ENCODE peak calls at places on chromosomes 5 and 9, in eight cellular contexts. E is Calu3, H is HepG2, F is colonic mucosa, N is neural crest cell, M is omental fat pad, K is activated B cell treated with CpG ODN at 0.5 μM for 24 hours, R is body of pancreas. D is an unnamed sample.

GRCh38 chr9:26331223-26331622 is 561.4 kb downstream of the CAAP1 start:
- DNase-seq in N (no peak), F (no peak), H (no peak), R (no peak), E (no peak), K (no peak), M (no peak), D (no peak)

GRCh38 chr5:160479926-160480325 is 58.3 kb downstream of the PTTG1 start:
- DNase-seq in K (no peak), M (no peak), F (no peak), H (no peak), E (no peak), N (no peak), R (no peak), D (no peak)

GRCh38 chr5:150407097-150407720 is 5.5 kb downstream of the CD74 start:
- DNase-seq in E (no peak), H (no peak), N (no peak), M (no peak), K (no peak), F (no peak), R (no peak), D (no peak)

GRCh38 chr9:18896004-18896403 is 137.0 kb downstream of the SAXO1 start:
- DNase-seq in K (no peak), F (no peak), H (no peak), E (no peak), M (no peak), N (no peak), R (no peak), D (no peak)

GRCh38 chr5:84688566-84688965 is 303.9 kb upstream of the EDIL3 start:
- DNase-seq in K (no peak), R (no peak), N (no peak), H (no peak), E (no peak), F (no peak), M (no peak), D (no peak)

GRCh38 chr9:137441289-137441934 is at the start of gene ENTPD8:
- DNase-seq in N (no peak), F (peak), K (no peak), E (peak), M (no peak), H (peak), R (peak), D (no peak)

GRCh38 chr9:69555802-69556201 is 116.4 kb downstream of the APBA1 start:
- DNase-seq in M (no peak), R (no peak), E (no peak), H (no peak), F (no peak), K (no peak), N (no peak), D (no peak)

GRCh38 chr9:107105784-107106183 is 177.3 kb upstream of the RAD23B start:
- DNase-seq in F (no peak), K (no peak), R (no peak), H (no peak), E (no peak), M (no peak), N (no peak), D (no peak)

GRCh38 chr5:123367739-123368138 is 55.5 kb downstream of the CEP120 start:
- DNase-seq in F (no peak), K (no peak), N (no peak), H (no peak), M (no peak), R (no peak), E (no peak), D (no peak)

GRCh38 chr5:93581738-93582414 is 857 bp upstream of the NR2F1-AS1 start:
- DNase-seq in H (peak), K (no peak), E (peak), N (no peak), R (no peak), F (no peak), M (no peak), D (no peak)

GRCh38 chr9:88949425-88949824 is 41.8 kb upstream of the S1PR3 start:
- DNase-seq in N (no peak), M (no peak), R (peak), E (no peak), F (no peak), K (no peak), H (no peak), D (no peak)

GRCh38 chr9:100714372-100715099 is 136.7 kb downstream of the CAVIN4 start:
- DNase-seq in R (peak), E (peak), M (peak), K (no peak), H (peak), N (peak), F (peak), D (no peak)

GRCh38 chr9:105063665-105064247 is 135.8 kb upstream of the ABCA1 start:
- DNase-seq in H (peak), K (no peak), E (no peak), R (peak), N (no peak), M (no peak), F (peak), D (no peak)

GRCh38 chr5:141149812-141150211 is at the start of gene PCDHB6:
- DNase-seq in F (no peak), E (no peak), K (no peak), H (peak), M (no peak), R (no peak), N (no peak), D (no peak)

GRCh38 chr9:77392328-77392727 is 215.0 kb downstream of the VPS13A start:
- DNase-seq in R (no peak), N (no peak), E (no peak), K (no peak), M (no peak), F (no peak), H (no peak), D (no peak)

GRCh38 chr9:94210616-94211603 is 48.2 kb upstream of the ZNF169 start:
- DNase-seq in R (no peak), M (no peak), H (no peak), N (no peak), K (no peak), E (no peak), F (no peak), D (no peak)

GRCh38 chr5:176731506-176732192 is 78.7 kb upstream of the UNC5A start:
- DNase-seq in E (no peak), N (no peak), M (no peak), F (no peak), K (no peak), R (no peak), H (no peak), D (no peak)

GRCh38 chr5:157994271-157994691 is 135.3 kb upstream of the CLINT1 start:
- DNase-seq in H (no peak), N (no peak), E (peak), R (no peak), F (no peak), K (no peak), M (no peak), D (no peak)

GRCh38 chr9:114844766-114845165 is 38.9 kb upstream of the TNFSF15 start:
- DNase-seq in N (no peak), H (no peak), K (no peak), E (no peak), F (no peak), R (no peak), M (no peak), D (no peak)

GRCh38 chr5:170248635-170249227 is 15.9 kb downstream of the C5orf58 start:
- DNase-seq in F (no peak), H (no peak), N (no peak), R (no peak), K (no peak), M (no peak), E (no peak), D (no peak)

GRCh38 chr9:98866435-98867108 is 59.1 kb downstream of the GALNT12 start:
- DNase-seq in K (no peak), R (peak), H (no peak), F (no peak), E (no peak), N (no peak), M (no peak), D (no peak)

GRCh38 chr5:1105350-1106265 is 6.3 kb downstream of the SLC12A7 start:
- DNase-seq in H (peak), N (no peak), F (peak), E (peak), K (no peak), R (peak), M (no peak), D (peak)

GRCh38 chr5:56501949-56502557 is 268.9 kb upstream of the ANKRD55 start:
- DNase-seq in R (no peak), K (no peak), F (no peak), M (no peak), E (peak), H (no peak), N (no peak), D (no peak)

GRCh38 chr9:35102465-35102768 is 514 bp downstream of the STOML2 start:
- DNase-seq in K (no peak), R (no peak), N (no peak), E (no peak), H (no peak), M (no peak), F (no peak), D (no peak)

GRCh38 chr9:78807286-78807685 is 510.4 kb downstream of the PSAT1 start:
- DNase-seq in R (no peak), E (no peak), K (no peak), N (no peak), M (no peak), H (no peak), F (no peak), D (no peak)

GRCh38 chr5:42759456-42759855 is 2.8 kb downstream of the CCDC152 start:
- DNase-seq in M (no peak), N (no peak), K (no peak), H (no peak), R (no peak), F (no peak), E (no peak), D (no peak)

GRCh38 chr9:113664176-113664875 is 200.8 kb downstream of the RGS3 start:
- DNase-seq in H (no peak), M (no peak), E (no peak), R (no peak), K (no peak), F (no peak), N (no peak), D (no peak)

GRCh38 chr5:112691758-112692157 is 45.9 kb upstream of the APC start:
- DNase-seq in H (peak), E (peak), N (no peak), M (no peak), R (peak), F (peak), K (no peak), D (no peak)

GRCh38 chr9:33817327-33818166 is 587 bp downstream of the UBE2R2 start:
- DNase-seq in F (peak), H (peak), R (peak), E (peak), M (no peak), K (peak), N (peak), D (peak)

GRCh38 chr9:35910613-35911488 is 1.6 kb downstream of the SPAAR start:
- DNase-seq in M (no peak), N (no peak), R (peak), K (no peak), F (peak), H (peak), E (peak), D (no peak)

GRCh38 chr9:16422114-16422513 is 448.4 kb downstream of the BNC2 start:
- DNase-seq in F (no peak), M (no peak), H (no peak), R (no peak), N (no peak), E (no peak), K (no peak), D (no peak)

GRCh38 chr5:31106259-31106658 is 87.2 kb upstream of the CDH6 start:
- DNase-seq in K (no peak), E (no peak), R (no peak), H (no peak), F (no peak), M (no peak), N (no peak), D (no peak)

GRCh38 chr9:34413229-34413852 is 36.6 kb upstream of the MYORG start:
- DNase-seq in E (no peak), K (no peak), N (peak), R (no peak), F (peak), H (peak), M (no peak), D (no peak)

GRCh38 chr5:158594595-158595242 is 505.0 kb downstream of the EBF1 start:
- DNase-seq in R (no peak), E (no peak), F (no peak), K (no peak), H (no peak), N (no peak), M (no peak), D (no peak)

GRCh38 chr5:119328753-119329602 is 26.8 kb upstream of the TNFAIP8 start:
- DNase-seq in N (no peak), M (no peak), H (no peak), R (no peak), E (no peak), F (no peak), K (no peak), D (peak)

GRCh38 chr5:139695183-139695573 is 47.0 kb downstream of the CXXC5 start:
- DNase-seq in N (no peak), K (no peak), M (no peak), F (no peak), E (no peak), H (no peak), R (no peak), D (no peak)
- TF ChIP-seq CTCF in N (no peak), K (no peak), M (no peak), F (no peak), E (no peak), H (no peak), R (no peak), D (no peak)

GRCh38 chr9:121735065-121735791 is 83.8 kb downstream of the DAB2IP start:
- DNase-seq in N (no peak), H (peak), F (peak), M (no peak), K (no peak), E (peak), R (no peak), D (peak)

GRCh38 chr9:121736964-121737462 is 85.6 kb downstream of the DAB2IP start:
- DNase-seq in H (peak), E (peak), F (peak), M (no peak), R (peak), N (no peak), K (no peak), D (no peak)

GRCh38 chr9:121734465-121734864 is 83.0 kb downstream of the DAB2IP start:
- DNase-seq in K (no peak), M (no peak), H (no peak), F (no peak), R (no peak), E (no peak), N (no peak), D (no peak)

GRCh38 chr9:121736147-121736721 is 84.8 kb downstream of the DAB2IP start:
- DNase-seq in H (no peak), E (peak), F (peak), R (peak), K (no peak), N (peak), M (peak), D (no peak)

GRCh38 chr9:121735792-121736130 is 84.3 kb downstream of the DAB2IP start:
- DNase-seq in K (no peak), N (no peak), R (no peak), M (no peak), F (no peak), E (no peak), H (no peak), D (no peak)
- TF ChIP-seq CTCF in K (no peak), N (no peak), R (no peak), M (no peak), F (no peak), E (no peak), H (no peak), D (no peak)

GRCh38 chr9:1712861-1713260 is 302.3 kb upstream of the SMARCA2 start:
- DNase-seq in E (no peak), K (no peak), H (no peak), R (no peak), M (no peak), F (no peak), N (no peak), D (no peak)

GRCh38 chr9:1707291-1707690 is 307.9 kb upstream of the SMARCA2 start:
- DNase-seq in H (no peak), E (no peak), N (no peak), F (no peak), K (no peak), R (no peak), M (no peak), D (no peak)

GRCh38 chr9:1708215-1708614 is 306.9 kb upstream of the SMARCA2 start:
- DNase-seq in M (no peak), H (no peak), E (no peak), N (no peak), F (no peak), K (no peak), R (no peak), D (no peak)

GRCh38 chr9:1709347-1709746 is 305.8 kb upstream of the SMARCA2 start:
- DNase-seq in H (peak), E (no peak), R (no peak), M (no peak), N (no peak), F (no peak), K (no peak), D (no peak)
- TF ChIP-seq CTCF in H (no peak), E (no peak), R (no peak), M (no peak), N (peak), F (no peak), K (no peak), D (no peak)

GRCh38 chr5:111132731-111133435 is 40.7 kb downstream of the WDR36 start:
- DNase-seq in M (no peak), R (no peak), E (no peak), N (no peak), H (no peak), F (no peak), K (no peak), D (no peak)
- TF ChIP-seq CTCF in M (no peak), R (no peak), E (no peak), N (no peak), H (no peak), F (no peak), K (no peak), D (no peak)

GRCh38 chr9:90898229-90898628 is 96.6 kb downstream of the SYK start:
- DNase-seq in R (no peak), K (no peak), H (no peak), N (no peak), M (no peak), E (no peak), F (no peak), D (no peak)
- TF ChIP-seq CTCF in R (no peak), K (no peak), H (peak), N (peak), M (no peak), E (no peak), F (no peak), D (no peak)

DNA sequence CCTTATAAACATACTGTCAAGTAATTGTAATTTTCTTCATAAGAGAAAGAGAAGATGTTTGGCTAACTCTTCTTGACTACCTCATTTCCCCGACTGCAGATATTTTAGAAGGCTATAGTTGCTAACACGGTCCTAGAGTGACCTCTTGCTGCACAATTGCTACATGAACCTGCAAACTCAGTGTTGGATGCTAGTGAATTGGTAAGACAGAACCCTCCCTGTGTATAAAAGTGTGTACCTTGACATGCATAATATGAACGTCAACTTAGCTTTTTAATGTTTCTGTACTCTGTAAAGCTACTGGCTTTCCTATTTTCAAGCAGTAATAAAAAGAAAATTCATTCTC is 46.7 kb upstream of the CER1 start:
- DNase-seq in H (no peak), K (no peak), M (no peak), R (no peak), F (no peak), N (no peak), E (peak), D (no peak)
- TF ChIP-seq CTCF in H (no peak), K (no peak), M (no peak), R (no peak), F (no peak), N (no peak), E (no peak), D (no peak)

D was measured in natural killer cell.